ENCODE peak calls at places on chromosomes 13 and 19, in eight cellular contexts. L, X, D, P, T, W, R and A are unnamed samples.
A peak's percentile ranks its signal among the peaks of the same experiment; 100 is the strongest.

GRCh38 chr13:38180100-38180499 is 169.6 kb upstream of the UFM1 start:
- DNase-seq in L (no peak), X (peak; percentile 8), D (no peak), P (no peak), T (no peak), W (no peak), R (no peak), A (peak; percentile 46)

GRCh38 chr19:10118960-10119359 is 739 bp downstream of the EIF3G start:
- DNase-seq in L (no peak), X (no peak), D (no peak), P (no peak), T (no peak), W (no peak), R (no peak), A (no peak)

GRCh38 chr13:84303035-84303434 is 420.8 kb upstream of the SLITRK1 start:
- DNase-seq in L (no peak), X (no peak), D (no peak), P (no peak), T (no peak), W (no peak), R (no peak), A (no peak)

GRCh38 chr19:38321646-38322323 is 2.1 kb downstream of the KCNK6 start:
- DNase-seq in L (no peak), X (no peak), D (no peak), P (no peak), T (no peak), W (no peak), R (no peak), A (no peak)

GRCh38 chr19:33443638-33444195 is 70.2 kb downstream of the CEBPG start:
- DNase-seq in L (no peak), X (no peak), D (no peak), P (no peak), T (no peak), W (no peak), R (no peak), A (no peak)

GRCh38 chr19:46256855-46257254 is 27.3 kb downstream of the IGFL1 start:
- DNase-seq in L (no peak), X (no peak), D (no peak), P (no peak), T (no peak), W (no peak), R (no peak), A (peak; percentile 33)

GRCh38 chr13:77698211-77699058 is 948 bp downstream of the SLAIN1 start:
- DNase-seq in L (peak; percentile 58), X (peak; percentile 71), D (peak; percentile 70), P (peak; percentile 40), T (peak; percentile 52), W (no peak), R (peak; percentile 45), A (peak; percentile 63)

GRCh38 chr19:18202759-18203407 is 959 bp downstream of the RAB3A start:
- DNase-seq in L (peak; percentile 47), X (peak; percentile 50), D (peak; percentile 57), P (peak; percentile 49), T (no peak), W (no peak), R (peak; percentile 41), A (peak; percentile 29)